ENCODE peak calls at places on chromosomes 12 and 14, in six cellular contexts. One of them, this sample, is unnamed. For H3K4me1, the result is how much of the 10 kb centered on the place peaks cover.

GRCh38 chr12:27504506-27504905 is 19.5 kb upstream of the PPFIBP1 start:
- DNase-seq in SK-N-SH: no peak
- DNase-seq in HepG2: no peak
- DNase-seq in lung: no peak
- DNase-seq in aorta: no peak
- DNase-seq in CD8-positive, alpha-beta memory T cell: no peak
- DNase-seq in this sample: no peak

GRCh38 chr12:122308811-122309210 is 42.5 kb upstream of the VPS33A start:
- DNase-seq in SK-N-SH: no peak
- DNase-seq in HepG2: no peak
- DNase-seq in lung: no peak
- DNase-seq in aorta: no peak
- DNase-seq in CD8-positive, alpha-beta memory T cell: no peak
- DNase-seq in this sample: no peak

GRCh38 chr14:55881577-55882241 is 236.5 kb upstream of the PELI2 start:
- DNase-seq in SK-N-SH: no peak
- DNase-seq in HepG2: no peak
- DNase-seq in lung: no peak
- DNase-seq in aorta: no peak
- DNase-seq in CD8-positive, alpha-beta memory T cell: no peak
- DNase-seq in this sample: no peak

GRCh38 chr12:105640780-105641179 is 310.3 kb downstream of the C12orf75 start:
- DNase-seq in SK-N-SH: no peak
- DNase-seq in HepG2: no peak
- DNase-seq in lung: no peak
- DNase-seq in aorta: no peak
- DNase-seq in CD8-positive, alpha-beta memory T cell: no peak
- DNase-seq in this sample: no peak

GRCh38 chr14:64244279-64244678 is 49.9 kb downstream of the ESR2 start:
- DNase-seq in SK-N-SH: no peak
- DNase-seq in HepG2: no peak
- DNase-seq in lung: no peak
- DNase-seq in aorta: no peak
- DNase-seq in CD8-positive, alpha-beta memory T cell: no peak
- DNase-seq in this sample: no peak

GRCh38 chr14:44428239-44428924 is 78.7 kb downstream of the FSCB start:
- DNase-seq in SK-N-SH: no peak
- DNase-seq in HepG2: no peak
- DNase-seq in lung: no peak
- DNase-seq in aorta: no peak
- DNase-seq in CD8-positive, alpha-beta memory T cell: no peak
- DNase-seq in this sample: no peak

GRCh38 chr14:92105845-92106094 is 612 bp downstream of the ATXN3 start:
- DNase-seq in SK-N-SH: no peak
- DNase-seq in HepG2: peak
- DNase-seq in lung: peak
- DNase-seq in aorta: peak
- DNase-seq in CD8-positive, alpha-beta memory T cell: no peak
- DNase-seq in this sample: peak

GRCh38 chr12:53937099-53937498 is 1.5 kb upstream of the HOXC13 start:
- DNase-seq in SK-N-SH: no peak
- DNase-seq in HepG2: no peak
- DNase-seq in lung: no peak
- DNase-seq in aorta: no peak
- DNase-seq in CD8-positive, alpha-beta memory T cell: no peak
- DNase-seq in this sample: no peak

GRCh38 chr14:54374117-54374884 is 22.5 kb upstream of the CDKN3 start:
- DNase-seq in SK-N-SH: no peak
- DNase-seq in HepG2: peak
- DNase-seq in lung: no peak
- DNase-seq in aorta: no peak
- DNase-seq in CD8-positive, alpha-beta memory T cell: no peak
- DNase-seq in this sample: no peak

GRCh38 chr14:65016461-65016860 is 29.8 kb downstream of the FNTB start:
- DNase-seq in SK-N-SH: no peak
- DNase-seq in HepG2: no peak
- DNase-seq in lung: no peak
- DNase-seq in aorta: no peak
- DNase-seq in CD8-positive, alpha-beta memory T cell: no peak
- DNase-seq in this sample: no peak

GRCh38 chr14:92575061-92575772 is 61.6 kb downstream of the RIN3 start:
- DNase-seq in SK-N-SH: no peak
- DNase-seq in HepG2: no peak
- DNase-seq in lung: no peak
- DNase-seq in aorta: no peak
- DNase-seq in CD8-positive, alpha-beta memory T cell: no peak
- DNase-seq in this sample: no peak

GRCh38 chr12:64085154-64085553 is 136.9 kb downstream of the KICS2 start:
- DNase-seq in SK-N-SH: no peak
- DNase-seq in HepG2: no peak
- DNase-seq in lung: no peak
- DNase-seq in aorta: no peak
- DNase-seq in CD8-positive, alpha-beta memory T cell: no peak
- DNase-seq in this sample: no peak

GRCh38 chr12:125518074-125518473 is 452.8 kb downstream of the AACS start:
- DNase-seq in SK-N-SH: no peak
- DNase-seq in HepG2: no peak
- DNase-seq in lung: no peak
- DNase-seq in aorta: no peak
- DNase-seq in CD8-positive, alpha-beta memory T cell: no peak
- DNase-seq in this sample: no peak

GRCh38 chr12:67243260-67243659 is 25.9 kb upstream of the CAND1 start:
- DNase-seq in SK-N-SH: no peak
- DNase-seq in HepG2: no peak
- DNase-seq in lung: no peak
- DNase-seq in aorta: no peak
- DNase-seq in CD8-positive, alpha-beta memory T cell: no peak
- DNase-seq in this sample: no peak

GRCh38 chr12:75657866-75658265 is 146.5 kb upstream of the KRR1 start:
- DNase-seq in SK-N-SH: no peak
- DNase-seq in HepG2: no peak
- DNase-seq in lung: no peak
- DNase-seq in aorta: no peak
- DNase-seq in CD8-positive, alpha-beta memory T cell: no peak
- DNase-seq in this sample: no peak

GRCh38 chr14:53567236-53567785 is 389.3 kb downstream of the BMP4 start:
- DNase-seq in SK-N-SH: no peak
- DNase-seq in HepG2: no peak
- DNase-seq in lung: no peak
- DNase-seq in aorta: no peak
- DNase-seq in CD8-positive, alpha-beta memory T cell: no peak
- DNase-seq in this sample: no peak

GRCh38 chr14:95668235-95668772 is 17.9 kb upstream of the TCL1B start:
- DNase-seq in SK-N-SH: no peak
- DNase-seq in HepG2: no peak
- DNase-seq in lung: no peak
- DNase-seq in aorta: no peak
- DNase-seq in CD8-positive, alpha-beta memory T cell: no peak
- DNase-seq in this sample: no peak
- H3K27ac ChIP-seq in SK-N-SH: no peak
- H3K27ac ChIP-seq in HepG2: no peak
- H3K27ac ChIP-seq in lung: no peak
- H3K27ac ChIP-seq in aorta: no peak
- H3K27ac ChIP-seq in CD8-positive, alpha-beta memory T cell: no peak
- H3K27ac ChIP-seq in this sample: no peak

GRCh38 chr14:103702497-103703432 is 12.5 kb downstream of the XRCC3 start:
- DNase-seq in SK-N-SH: peak
- DNase-seq in HepG2: no peak
- DNase-seq in lung: no peak
- DNase-seq in aorta: peak
- DNase-seq in CD8-positive, alpha-beta memory T cell: no peak
- DNase-seq in this sample: no peak
- H3K4me1 ChIP-seq in SK-N-SH: under half
- H3K4me1 ChIP-seq in HepG2: under half
- H3K4me1 ChIP-seq in lung: under half
- H3K4me1 ChIP-seq in aorta: under half
- H3K4me1 ChIP-seq in CD8-positive, alpha-beta memory T cell: under half
- H3K4me1 ChIP-seq in this sample: under half

DNA sequence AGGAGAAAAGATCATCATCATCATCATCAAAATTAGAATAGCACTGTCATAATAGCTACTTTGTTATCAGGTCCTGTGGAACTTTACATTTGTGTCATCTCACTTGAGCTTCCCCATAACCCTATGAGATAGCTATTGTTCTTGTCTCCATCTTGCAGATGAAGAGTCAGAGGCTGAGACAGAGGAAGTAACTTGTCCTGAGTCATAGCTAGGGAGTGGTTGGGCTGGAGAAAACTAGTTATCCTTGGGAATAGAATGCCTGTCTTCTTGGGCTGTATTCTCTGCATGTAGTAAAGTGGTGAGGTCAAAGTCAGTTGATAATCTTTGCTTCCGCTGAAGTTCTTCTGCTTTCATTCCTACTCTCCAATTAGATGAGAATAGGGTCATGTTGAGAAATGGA is 117.0 kb downstream of the SMOC1 start:
- DNase-seq in SK-N-SH: no peak
- DNase-seq in HepG2: no peak
- DNase-seq in lung: no peak
- DNase-seq in aorta: no peak
- DNase-seq in CD8-positive, alpha-beta memory T cell: no peak
- DNase-seq in this sample: no peak
- H3K27ac ChIP-seq in SK-N-SH: no peak
- H3K27ac ChIP-seq in HepG2: no peak
- H3K27ac ChIP-seq in lung: no peak
- H3K27ac ChIP-seq in aorta: no peak
- H3K27ac ChIP-seq in CD8-positive, alpha-beta memory T cell: no peak
- H3K27ac ChIP-seq in this sample: peak

GRCh38 chr12:26273811-26274210 is 78.4 kb downstream of the SSPN start:
- DNase-seq in SK-N-SH: no peak
- DNase-seq in HepG2: no peak
- DNase-seq in lung: no peak
- DNase-seq in aorta: peak
- DNase-seq in CD8-positive, alpha-beta memory T cell: no peak
- DNase-seq in this sample: peak
- H3K4me1 ChIP-seq in SK-N-SH: under half
- H3K4me1 ChIP-seq in HepG2: half or more
- H3K4me1 ChIP-seq in lung: under half
- H3K4me1 ChIP-seq in aorta: under half
- H3K4me1 ChIP-seq in CD8-positive, alpha-beta memory T cell: under half
- H3K4me1 ChIP-seq in this sample: under half

GRCh38 chr12:71694099-71694820 is 8.4 kb downstream of the TMEM19 start:
- DNase-seq in SK-N-SH: no peak
- DNase-seq in HepG2: no peak
- DNase-seq in lung: no peak
- DNase-seq in aorta: no peak
- DNase-seq in CD8-positive, alpha-beta memory T cell: no peak
- DNase-seq in this sample: no peak
- H3K27ac ChIP-seq in SK-N-SH: no peak
- H3K27ac ChIP-seq in HepG2: no peak
- H3K27ac ChIP-seq in lung: peak
- H3K27ac ChIP-seq in aorta: no peak
- H3K27ac ChIP-seq in CD8-positive, alpha-beta memory T cell: no peak
- H3K27ac ChIP-seq in this sample: no peak

GRCh38 chr12:46267618-46268348 is 1.1 kb downstream of the SLC38A1 start:
- DNase-seq in SK-N-SH: peak
- DNase-seq in HepG2: no peak
- DNase-seq in lung: no peak
- DNase-seq in aorta: peak
- DNase-seq in CD8-positive, alpha-beta memory T cell: peak
- DNase-seq in this sample: no peak
- H3K4me1 ChIP-seq in SK-N-SH: under half
- H3K4me1 ChIP-seq in HepG2: half or more
- H3K4me1 ChIP-seq in lung: under half
- H3K4me1 ChIP-seq in aorta: under half
- H3K4me1 ChIP-seq in CD8-positive, alpha-beta memory T cell: half or more
- H3K4me1 ChIP-seq in this sample: under half

GRCh38 chr12:112942572-112942971 is 4.3 kb downstream of the OAS3 start:
- DNase-seq in SK-N-SH: no peak
- DNase-seq in HepG2: no peak
- DNase-seq in lung: no peak
- DNase-seq in aorta: no peak
- DNase-seq in CD8-positive, alpha-beta memory T cell: no peak
- DNase-seq in this sample: no peak
- H3K27ac ChIP-seq in SK-N-SH: no peak
- H3K27ac ChIP-seq in HepG2: no peak
- H3K27ac ChIP-seq in lung: no peak
- H3K27ac ChIP-seq in aorta: no peak
- H3K27ac ChIP-seq in CD8-positive, alpha-beta memory T cell: no peak
- H3K27ac ChIP-seq in this sample: no peak

GRCh38 chr12:55909513-55909884 is 18.2 kb downstream of the PYM1 start:
- DNase-seq in SK-N-SH: no peak
- DNase-seq in HepG2: no peak
- DNase-seq in lung: no peak
- DNase-seq in aorta: no peak
- DNase-seq in CD8-positive, alpha-beta memory T cell: no peak
- DNase-seq in this sample: no peak
- H3K4me1 ChIP-seq in SK-N-SH: under half
- H3K4me1 ChIP-seq in HepG2: under half
- H3K4me1 ChIP-seq in lung: under half
- H3K4me1 ChIP-seq in aorta: under half
- H3K4me1 ChIP-seq in CD8-positive, alpha-beta memory T cell: under half
- H3K4me1 ChIP-seq in this sample: under half

DNA sequence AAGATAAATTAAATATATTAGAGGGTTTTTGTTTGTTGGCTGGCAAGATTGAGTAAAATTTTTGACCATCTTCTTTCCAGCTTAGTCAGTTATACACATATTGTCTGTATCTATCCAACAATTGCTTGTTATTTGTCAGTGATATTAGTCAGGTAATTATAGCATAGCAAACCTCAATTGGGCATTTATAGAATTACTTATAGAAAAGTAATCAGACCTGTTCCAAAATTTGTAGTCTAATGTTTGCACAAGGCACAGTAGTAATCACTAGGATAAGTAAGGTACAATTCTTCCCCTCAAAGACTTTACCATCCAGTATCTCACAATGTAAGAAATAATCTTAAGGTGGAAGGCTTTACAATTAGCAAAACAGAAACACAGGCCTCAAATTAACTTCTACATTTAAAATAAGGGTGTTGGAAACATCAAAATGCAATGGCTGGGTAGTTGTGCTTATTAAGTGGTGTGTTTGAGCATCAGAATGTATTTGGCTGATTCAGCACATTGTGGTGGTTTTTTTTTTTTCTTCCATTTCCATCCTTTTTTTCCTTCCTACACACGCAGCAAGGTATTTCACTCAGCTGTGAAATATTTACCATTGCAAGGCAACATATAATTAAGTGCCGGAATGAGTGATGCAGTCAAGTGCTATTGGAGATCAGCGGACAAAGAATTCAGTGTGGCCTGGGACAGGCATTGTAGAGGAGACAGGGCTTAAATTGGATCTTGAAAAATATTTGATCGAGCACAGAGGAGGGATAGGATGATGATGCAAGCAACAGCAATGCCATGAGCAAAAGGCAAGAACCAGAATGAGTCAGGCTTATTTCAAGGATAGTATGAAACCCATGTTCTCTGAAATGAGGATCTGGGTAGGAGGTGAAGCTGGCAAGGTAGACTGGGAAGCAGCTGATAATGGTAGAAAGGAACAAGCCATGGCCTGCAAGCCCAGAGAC is 178.2 kb downstream of the AKAP6 start:
- DNase-seq in SK-N-SH: no peak
- DNase-seq in HepG2: no peak
- DNase-seq in lung: no peak
- DNase-seq in aorta: no peak
- DNase-seq in CD8-positive, alpha-beta memory T cell: no peak
- DNase-seq in this sample: no peak
- H3K27ac ChIP-seq in SK-N-SH: peak
- H3K27ac ChIP-seq in HepG2: no peak
- H3K27ac ChIP-seq in lung: peak
- H3K27ac ChIP-seq in aorta: no peak
- H3K27ac ChIP-seq in CD8-positive, alpha-beta memory T cell: no peak
- H3K27ac ChIP-seq in this sample: peak